ENCODE peak calls at places on chromosomes 11 and 22, in six cellular contexts. O is activated CD4-positive, alpha-beta T cell treated with anti-CD3 and anti-CD28 coated beads, Interleukin-2, amount 50 U/mL, for 1 hour; F is GM18507; P is nephron progenitor cell; N is RPMI8226; J is mucosa of descending colon. Q is an unnamed sample.

GRCh38 chr22:25746012-25746373 is 4.0 kb downstream of the MYO18B start:
- DNase-seq in O (no peak), J (no peak), N (no peak), P (no peak), F (no peak), Q (no peak)

GRCh38 chr11:97607301-97608000 is 1217.6 kb downstream of the JRKL start:
- DNase-seq in N (no peak), J (no peak), P (no peak), F (no peak), O (no peak), Q (no peak)

GRCh38 chr22:22110548-22111266 is 128.1 kb upstream of the TOP3B start:
- DNase-seq in P (peak), F (peak), N (peak), O (peak), J (peak), Q (no peak)

GRCh38 chr11:116312560-116313340 is 460.0 kb downstream of the BUD13 start:
- DNase-seq in J (peak), F (no peak), O (no peak), P (no peak), N (peak), Q (no peak)

GRCh38 chr11:118895093-118896039 is 11.7 kb downstream of the CXCR5 start:
- DNase-seq in N (no peak), F (no peak), J (peak), P (no peak), O (peak), Q (no peak)

GRCh38 chr11:57251491-57252104 is 14.5 kb upstream of the APLNR start:
- DNase-seq in N (peak), F (no peak), O (no peak), P (no peak), J (no peak), Q (no peak)

GRCh38 chr22:47599753-47600152 is 837.3 kb downstream of the TBC1D22A start:
- DNase-seq in F (no peak), P (no peak), O (no peak), J (no peak), N (no peak), Q (no peak)

GRCh38 chr11:79963886-79964660 is 523.2 kb upstream of the TENM4 start:
- DNase-seq in P (peak), O (no peak), N (no peak), F (no peak), J (no peak), Q (no peak)

GRCh38 chr11:15145635-15146034 is 30.9 kb downstream of the INSC start:
- DNase-seq in O (no peak), N (no peak), F (no peak), J (peak), P (no peak), Q (no peak)

GRCh38 chr22:48707749-48708557 is 1119.7 kb downstream of the BRD1 start:
- DNase-seq in J (no peak), O (no peak), N (no peak), P (no peak), F (no peak), Q (no peak)

GRCh38 chr11:74966651-74967050 is 17.6 kb downstream of the SPCS2 start:
- DNase-seq in O (no peak), P (no peak), J (no peak), F (no peak), N (no peak), Q (no peak)

GRCh38 chr22:28799125-28799833 is 1.1 kb downstream of the XBP1 start:
- DNase-seq in F (no peak), J (peak), N (peak), O (no peak), P (no peak), Q (no peak)

GRCh38 chr11:63537293-63538101 is 889 bp downstream of the PLAAT4 start:
- DNase-seq in F (no peak), P (no peak), N (no peak), O (no peak), J (no peak), Q (no peak)

GRCh38 chr22:50694766-50695420 is 22.3 kb downstream of the SHANK3 start:
- DNase-seq in P (no peak), O (no peak), N (no peak), F (no peak), J (no peak), Q (no peak)

GRCh38 chr11:61696602-61697001 is 16.4 kb downstream of the DAGLA start:
- DNase-seq in J (no peak), F (no peak), N (no peak), P (no peak), O (no peak), Q (no peak)

GRCh38 chr11:69142894-69143293 is 12.8 kb upstream of the SMIM38 start:
- DNase-seq in O (no peak), F (no peak), J (no peak), N (peak), P (no peak), Q (no peak)

GRCh38 chr11:35799655-35800054 is 137.1 kb downstream of the TRIM44 start:
- DNase-seq in N (no peak), J (no peak), F (no peak), O (no peak), P (no peak), Q (no peak)

GRCh38 chr11:1229471-1230120 is 6.7 kb downstream of the MUC5B start:
- DNase-seq in O (no peak), P (peak), J (peak), F (no peak), N (no peak), Q (no peak)

GRCh38 chr22:27381552-27381951 is 420.0 kb downstream of the MN1 start:
- DNase-seq in F (no peak), P (peak), O (no peak), N (peak), J (no peak), Q (no peak)

GRCh38 chr11:10941429-10941828 is 83.6 kb upstream of the ZBED5 start:
- DNase-seq in J (no peak), O (no peak), N (no peak), P (no peak), F (no peak), Q (no peak)

GRCh38 chr11:59173964-59174663 is 2.2 kb downstream of the DTX4 start:
- DNase-seq in O (no peak), F (no peak), P (peak), N (no peak), J (peak), Q (no peak)

GRCh38 chr11:112785717-112786116 is 175.5 kb upstream of the NCAM1 start:
- DNase-seq in P (no peak), F (no peak), J (peak), O (no peak), N (no peak), Q (no peak)

GRCh38 chr11:123973816-123974215 is 3.8 kb downstream of the OR10S1 start:
- DNase-seq in O (no peak), F (no peak), J (no peak), P (no peak), N (no peak), Q (no peak)

GRCh38 chr11:17591293-17591692 is 44.2 kb downstream of the OTOG start:
- DNase-seq in J (no peak), P (no peak), O (no peak), F (no peak), N (no peak), Q (no peak)

GRCh38 chr11:74671520-74672196 is 59.6 kb downstream of the CHRDL2 start:
- DNase-seq in N (no peak), O (no peak), F (no peak), J (no peak), P (no peak), Q (no peak)

GRCh38 chr11:69382131-69383128 is 88.5 kb downstream of the MYEOV start:
- DNase-seq in P (no peak), J (peak), O (no peak), F (peak), N (peak), Q (no peak)

GRCh38 chr11:71566081-71566620 is 788 bp downstream of the KRTAP5-10 start:
- DNase-seq in N (no peak), J (peak), P (no peak), F (no peak), O (no peak), Q (no peak)

GRCh38 chr22:28958611-28959010 is 75.2 kb downstream of the ZNRF3 start:
- DNase-seq in P (no peak), J (no peak), N (no peak), O (no peak), F (no peak), Q (no peak)

GRCh38 chr22:44918166-44918924 is 91.5 kb downstream of the PHF21B start:
- DNase-seq in J (no peak), P (no peak), F (no peak), N (no peak), O (no peak), Q (no peak)

GRCh38 chr11:33869511-33870422 is 22.1 kb downstream of the LMO2 start:
- DNase-seq in N (peak), P (peak), J (peak), F (peak), O (no peak), Q (no peak)

GRCh38 chr11:18265949-18266348 is at the start of gene SAA1:
- DNase-seq in N (no peak), P (no peak), J (no peak), O (no peak), F (no peak), Q (no peak)

GRCh38 chr11:44223261-44223660 is 86.7 kb downstream of the ALX4 start:
- DNase-seq in O (no peak), F (no peak), P (no peak), J (no peak), N (no peak), Q (no peak)